ENCODE peak calls at places on chromosomes 6 and 20, in six cellular contexts. One of them, this sample, is unnamed.

GRCh38 chr20:38032585-38033329 is 499 bp downstream of the TTI1 start:
- DNase-seq in AG09319: no peak
- DNase-seq in neural progenitor cell: peak
- DNase-seq in activated CD4-positive, CD25-positive, alpha-beta regulatory T cell: peak
- DNase-seq in heart right ventricle: no peak
- DNase-seq in DMS79: no peak
- DNase-seq in this sample: no peak

GRCh38 chr6:1820165-1820564 is 210.4 kb downstream of the FOXC1 start:
- DNase-seq in AG09319: no peak
- DNase-seq in neural progenitor cell: no peak
- DNase-seq in activated CD4-positive, CD25-positive, alpha-beta regulatory T cell: no peak
- DNase-seq in heart right ventricle: no peak
- DNase-seq in DMS79: no peak
- DNase-seq in this sample: no peak

GRCh38 chr6:132961122-132961521 is 146.8 kb downstream of the RPS12 start:
- DNase-seq in AG09319: no peak
- DNase-seq in neural progenitor cell: no peak
- DNase-seq in activated CD4-positive, CD25-positive, alpha-beta regulatory T cell: no peak
- DNase-seq in heart right ventricle: no peak
- DNase-seq in DMS79: no peak
- DNase-seq in this sample: no peak

GRCh38 chr6:129448965-129449364 is 261.0 kb downstream of the ARHGAP18 start:
- DNase-seq in AG09319: no peak
- DNase-seq in neural progenitor cell: no peak
- DNase-seq in activated CD4-positive, CD25-positive, alpha-beta regulatory T cell: no peak
- DNase-seq in heart right ventricle: no peak
- DNase-seq in DMS79: no peak
- DNase-seq in this sample: no peak

GRCh38 chr20:57996936-57997629 is 231.4 kb downstream of the ANKRD60 start:
- DNase-seq in AG09319: no peak
- DNase-seq in neural progenitor cell: no peak
- DNase-seq in activated CD4-positive, CD25-positive, alpha-beta regulatory T cell: no peak
- DNase-seq in heart right ventricle: no peak
- DNase-seq in DMS79: no peak
- DNase-seq in this sample: no peak

GRCh38 chr20:41048475-41049242 is 20.0 kb downstream of the TOP1 start:
- DNase-seq in AG09319: no peak
- DNase-seq in neural progenitor cell: peak
- DNase-seq in activated CD4-positive, CD25-positive, alpha-beta regulatory T cell: no peak
- DNase-seq in heart right ventricle: no peak
- DNase-seq in DMS79: no peak
- DNase-seq in this sample: no peak

GRCh38 chr20:8227293-8227692 is 95.2 kb downstream of the PLCB1 start:
- DNase-seq in AG09319: no peak
- DNase-seq in neural progenitor cell: no peak
- DNase-seq in activated CD4-positive, CD25-positive, alpha-beta regulatory T cell: no peak
- DNase-seq in heart right ventricle: no peak
- DNase-seq in DMS79: no peak
- DNase-seq in this sample: no peak

GRCh38 chr20:35511814-35512420 is 17.5 kb downstream of the C20orf173 start:
- DNase-seq in AG09319: peak
- DNase-seq in neural progenitor cell: peak
- DNase-seq in activated CD4-positive, CD25-positive, alpha-beta regulatory T cell: no peak
- DNase-seq in heart right ventricle: no peak
- DNase-seq in DMS79: no peak
- DNase-seq in this sample: no peak

GRCh38 chr6:11363881-11364576 is 131.6 kb upstream of the NEDD9 start:
- DNase-seq in AG09319: no peak
- DNase-seq in neural progenitor cell: no peak
- DNase-seq in activated CD4-positive, CD25-positive, alpha-beta regulatory T cell: peak
- DNase-seq in heart right ventricle: no peak
- DNase-seq in DMS79: no peak
- DNase-seq in this sample: no peak

GRCh38 chr20:56636701-56637100 is 7.6 kb downstream of the TFAP2C start:
- DNase-seq in AG09319: peak
- DNase-seq in neural progenitor cell: no peak
- DNase-seq in activated CD4-positive, CD25-positive, alpha-beta regulatory T cell: no peak
- DNase-seq in heart right ventricle: no peak
- DNase-seq in DMS79: no peak
- DNase-seq in this sample: no peak

GRCh38 chr20:45917790-45918141 is 5.8 kb upstream of the PLTP start:
- DNase-seq in AG09319: no peak
- DNase-seq in neural progenitor cell: no peak
- DNase-seq in activated CD4-positive, CD25-positive, alpha-beta regulatory T cell: no peak
- DNase-seq in heart right ventricle: no peak
- DNase-seq in DMS79: no peak
- DNase-seq in this sample: no peak

GRCh38 chr20:2108987-2109386 is 7.4 kb downstream of the STK35 start:
- DNase-seq in AG09319: no peak
- DNase-seq in neural progenitor cell: no peak
- DNase-seq in activated CD4-positive, CD25-positive, alpha-beta regulatory T cell: no peak
- DNase-seq in heart right ventricle: no peak
- DNase-seq in DMS79: no peak
- DNase-seq in this sample: no peak

GRCh38 chr6:74646461-74646860 is 559.4 kb downstream of the COL12A1 start:
- DNase-seq in AG09319: no peak
- DNase-seq in neural progenitor cell: no peak
- DNase-seq in activated CD4-positive, CD25-positive, alpha-beta regulatory T cell: no peak
- DNase-seq in heart right ventricle: no peak
- DNase-seq in DMS79: no peak
- DNase-seq in this sample: no peak

GRCh38 chr6:88380083-88380482 is 213.9 kb upstream of the CNR1 start:
- DNase-seq in AG09319: no peak
- DNase-seq in neural progenitor cell: no peak
- DNase-seq in activated CD4-positive, CD25-positive, alpha-beta regulatory T cell: no peak
- DNase-seq in heart right ventricle: peak
- DNase-seq in DMS79: no peak
- DNase-seq in this sample: peak

GRCh38 chr20:19986419-19986818 is 30.7 kb upstream of the NAA20 start:
- DNase-seq in AG09319: no peak
- DNase-seq in neural progenitor cell: no peak
- DNase-seq in activated CD4-positive, CD25-positive, alpha-beta regulatory T cell: no peak
- DNase-seq in heart right ventricle: no peak
- DNase-seq in DMS79: no peak
- DNase-seq in this sample: no peak

GRCh38 chr6:142002825-142003405 is 129.8 kb upstream of the GJE1 start:
- DNase-seq in AG09319: no peak
- DNase-seq in neural progenitor cell: no peak
- DNase-seq in activated CD4-positive, CD25-positive, alpha-beta regulatory T cell: no peak
- DNase-seq in heart right ventricle: no peak
- DNase-seq in DMS79: no peak
- DNase-seq in this sample: no peak

GRCh38 chr20:39893013-39893685 is 795.9 kb downstream of the MAFB start:
- DNase-seq in AG09319: no peak
- DNase-seq in neural progenitor cell: no peak
- DNase-seq in activated CD4-positive, CD25-positive, alpha-beta regulatory T cell: no peak
- DNase-seq in heart right ventricle: no peak
- DNase-seq in DMS79: no peak
- DNase-seq in this sample: no peak

This sample was measured in aorta.